ENCODE peak calls at places on chromosomes 6 and 20, in six cellular contexts. U, S, W, X, R and O are unnamed samples. For H3K27me3, the result is how much of the 10 kb centered on the place peaks cover.

GRCh38 chr20:10954137-10954840 is 280.5 kb upstream of the JAG1 start:
- DNase-seq in U (no peak), S (no peak), W (no peak), X (no peak), R (peak), O (no peak)

GRCh38 chr6:21163110-21163837 is 430.3 kb upstream of the SOX4 start:
- DNase-seq in U (no peak), S (no peak), W (no peak), X (no peak), R (peak), O (no peak)

GRCh38 chr6:62707156-62707555 is 421.1 kb upstream of the KHDRBS2 start:
- DNase-seq in U (no peak), S (no peak), W (no peak), X (no peak), R (no peak), O (no peak)

GRCh38 chr6:134828641-134829040 is 121.3 kb downstream of the ALDH8A1 start:
- DNase-seq in U (no peak), S (no peak), W (no peak), X (no peak), R (no peak), O (no peak)

GRCh38 chr6:46325561-46326525 is 155.1 kb upstream of the ENPP5 start:
- DNase-seq in U (peak), S (no peak), W (no peak), X (no peak), R (peak), O (peak)

GRCh38 chr6:145673504-145673903 is 61.8 kb downstream of the EPM2A start:
- DNase-seq in U (no peak), S (no peak), W (no peak), X (no peak), R (no peak), O (no peak)

GRCh38 chr6:32906539-32906938 is 34.3 kb downstream of the HLA-DMB start:
- DNase-seq in U (no peak), S (no peak), W (no peak), X (no peak), R (peak), O (no peak)

GRCh38 chr6:170050591-170051041 is 240.3 kb downstream of the DLL1 start:
- DNase-seq in U (no peak), S (peak), W (no peak), X (no peak), R (no peak), O (no peak)

GRCh38 chr6:85983032-85983659 is 340.5 kb upstream of the SYNCRIP start:
- DNase-seq in U (no peak), S (no peak), W (no peak), X (no peak), R (no peak), O (no peak)

GRCh38 chr6:112149719-112150263 is 62.4 kb downstream of the FAM229B start:
- DNase-seq in U (no peak), S (no peak), W (no peak), X (no peak), R (no peak), O (no peak)

DNA sequence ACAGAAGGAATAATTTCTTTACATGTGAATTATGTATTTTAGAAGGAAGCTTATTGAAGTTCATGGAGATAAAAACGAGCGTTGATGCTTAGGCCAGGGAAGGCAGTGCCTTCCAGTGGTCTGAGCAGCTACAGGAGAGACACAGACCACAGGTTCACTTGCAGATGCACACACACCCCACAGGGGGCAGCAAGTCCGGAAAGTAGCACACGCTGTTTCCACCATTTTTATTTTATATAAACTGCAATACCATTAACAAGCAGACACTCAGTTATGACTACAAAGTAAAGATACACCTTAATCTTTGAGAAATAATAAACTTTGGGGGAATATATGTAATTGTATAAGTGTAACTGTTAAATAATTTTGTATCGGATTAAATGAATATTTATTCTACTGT is 13.5 kb upstream of the DACT2 start:
- DNase-seq in U (no peak), S (no peak), W (no peak), X (peak), R (no peak), O (no peak)
- TF ChIP-seq CTCF in U (peak), S (peak), W (peak), X (peak), R (no peak), O (peak)

GRCh38 chr6:27889275-27889627 is 22.9 kb downstream of the OR2B2 start:
- DNase-seq in U (no peak), S (no peak), W (no peak), X (no peak), R (no peak), O (no peak)
- H3K4me3 ChIP-seq in U (no peak), S (no peak), W (no peak), X (no peak), R (no peak), O (no peak)

GRCh38 chr6:1312193-1312443 is 220 bp downstream of the FOXQ1 start:
- DNase-seq in U (no peak), S (no peak), W (no peak), X (no peak), R (no peak), O (no peak)
- H3K27me3 ChIP-seq in U (half or more), S (under half), W (half or more), X (half or more), R (half or more), O (half or more)

GRCh38 chr6:84536914-84537638 is 227.3 kb downstream of the TBX18 start:
- DNase-seq in U (no peak), S (no peak), W (no peak), X (no peak), R (no peak), O (no peak)
- TF ChIP-seq CTCF in U (no peak), S (no peak), W (no peak), X (no peak), R (no peak), O (no peak)

GRCh38 chr20:11976966-11977365 is 59.3 kb downstream of the BTBD3 start:
- DNase-seq in U (no peak), S (no peak), W (no peak), X (no peak), R (no peak), O (no peak)

GRCh38 chr20:11981366-11981947 is 63.8 kb downstream of the BTBD3 start:
- DNase-seq in U (no peak), S (no peak), W (no peak), X (no peak), R (no peak), O (no peak)

GRCh38 chr20:11978496-11978895 is 60.8 kb downstream of the BTBD3 start:
- DNase-seq in U (no peak), S (no peak), W (no peak), X (no peak), R (no peak), O (no peak)

GRCh38 chr20:11980263-11980662 is 62.6 kb downstream of the BTBD3 start:
- DNase-seq in U (no peak), S (no peak), W (no peak), X (no peak), R (no peak), O (no peak)

DNA sequence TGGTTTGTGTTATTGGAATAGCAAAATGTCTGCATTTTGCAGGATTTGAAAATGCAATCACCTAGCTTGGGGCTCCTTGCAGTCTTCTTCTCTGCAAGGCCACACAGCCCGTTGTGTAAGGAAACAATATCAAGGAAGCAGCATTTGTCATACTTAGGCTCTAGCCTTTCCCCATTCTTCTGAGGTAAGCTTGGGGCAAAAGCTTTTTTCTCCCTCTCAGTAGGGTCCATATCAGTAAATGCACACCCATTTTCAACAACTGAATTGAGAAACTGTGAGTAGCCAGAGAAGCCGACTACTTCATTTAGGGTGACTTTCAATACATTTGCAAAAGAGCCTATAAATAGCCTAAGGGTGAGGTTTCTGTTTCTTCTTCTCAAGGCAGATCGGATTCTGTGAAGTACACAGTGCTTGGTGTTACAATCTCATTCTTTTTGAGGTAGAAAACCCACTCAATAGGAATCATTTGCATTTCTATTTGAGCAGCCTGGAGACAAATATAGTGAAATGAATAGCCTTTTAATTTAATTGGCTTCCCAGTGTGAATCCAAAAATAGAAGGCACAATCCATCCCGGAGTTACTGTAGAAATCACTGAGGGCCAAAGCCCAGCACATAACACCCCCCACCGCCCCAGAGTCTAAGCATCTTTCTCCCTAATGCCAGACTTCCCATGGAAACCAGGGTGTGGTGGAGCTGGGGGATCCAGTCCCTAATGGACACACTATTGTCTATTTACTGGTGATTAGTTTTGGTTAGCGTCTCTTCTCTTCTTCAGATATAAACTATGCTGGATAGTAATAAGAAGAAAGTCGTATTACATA is 61.8 kb downstream of the BTBD3 start:
- DNase-seq in U (no peak), S (no peak), W (no peak), X (no peak), R (no peak), O (no peak)
- H3K4me3 ChIP-seq in U (no peak), S (no peak), W (no peak), X (no peak), R (no peak), O (no peak)

DNA sequence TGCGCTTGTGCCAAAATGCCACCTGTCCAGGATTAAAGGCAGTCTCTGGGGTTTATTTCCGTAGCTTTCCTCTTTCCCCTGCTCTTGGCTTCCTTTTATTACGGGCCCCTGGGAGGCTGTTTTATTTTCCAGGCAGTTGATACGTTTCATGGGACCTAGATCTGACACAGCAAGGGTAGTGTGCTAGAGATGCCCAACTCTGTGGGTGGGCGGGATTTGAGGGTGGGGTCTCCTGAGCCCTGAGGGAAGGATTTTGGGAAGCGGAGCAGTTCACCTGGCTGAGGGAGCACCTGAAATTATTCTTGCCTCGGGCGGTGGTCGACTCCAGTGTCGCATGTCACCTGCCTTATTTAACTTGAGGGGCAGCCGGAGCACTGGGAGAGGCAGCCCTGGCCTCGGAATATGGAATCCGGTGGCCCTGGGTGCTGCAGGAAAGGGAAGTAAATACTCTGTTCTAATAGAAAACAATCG is 9.6 kb upstream of the NKX2-2 start:
- DNase-seq in U (no peak), S (no peak), W (no peak), X (no peak), R (no peak), O (no peak)
- H3K27me3 ChIP-seq in U (half or more), S (half or more), W (half or more), X (half or more), R (half or more), O (half or more)

GRCh38 chr6:41189968-41190367 is 11.0 kb downstream of the TREML2 start:
- DNase-seq in U (no peak), S (no peak), W (no peak), X (no peak), R (no peak), O (no peak)

GRCh38 chr6:41187924-41188886 is 12.7 kb downstream of the TREML2 start:
- DNase-seq in U (no peak), S (no peak), W (no peak), X (no peak), R (no peak), O (no peak)

GRCh38 chr6:41193171-41193734 is 7.7 kb downstream of the TREML2 start:
- DNase-seq in U (no peak), S (no peak), W (no peak), X (no peak), R (no peak), O (no peak)

GRCh38 chr6:41191569-41191968 is 9.4 kb downstream of the TREML2 start:
- DNase-seq in U (no peak), S (peak), W (peak), X (peak), R (no peak), O (no peak)

DNA sequence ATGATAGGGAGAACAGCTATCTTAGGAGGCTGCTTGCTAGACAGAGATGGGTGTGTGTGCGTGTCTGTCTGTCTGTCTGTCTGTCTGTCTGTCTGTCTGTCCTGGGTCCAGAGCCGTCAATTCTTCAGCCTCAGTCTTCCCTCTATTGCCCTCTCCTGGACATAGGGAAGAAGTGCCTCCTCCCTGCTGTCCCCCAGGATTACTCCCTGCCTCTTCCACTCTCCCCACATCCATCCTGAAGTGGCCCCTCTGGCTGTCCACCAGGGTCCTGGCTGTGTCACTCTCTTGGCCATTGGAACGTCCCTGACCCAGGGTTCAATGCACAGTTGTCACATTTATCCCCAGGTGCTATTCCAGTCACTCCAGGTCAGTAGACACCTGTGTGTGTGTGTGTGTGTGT is 10.2 kb downstream of the TREML2 start:
- DNase-seq in U (no peak), S (no peak), W (no peak), X (no peak), R (no peak), O (no peak)
- TF ChIP-seq CTCF in U (no peak), S (no peak), W (no peak), X (no peak), R (no peak), O (no peak)

DNA sequence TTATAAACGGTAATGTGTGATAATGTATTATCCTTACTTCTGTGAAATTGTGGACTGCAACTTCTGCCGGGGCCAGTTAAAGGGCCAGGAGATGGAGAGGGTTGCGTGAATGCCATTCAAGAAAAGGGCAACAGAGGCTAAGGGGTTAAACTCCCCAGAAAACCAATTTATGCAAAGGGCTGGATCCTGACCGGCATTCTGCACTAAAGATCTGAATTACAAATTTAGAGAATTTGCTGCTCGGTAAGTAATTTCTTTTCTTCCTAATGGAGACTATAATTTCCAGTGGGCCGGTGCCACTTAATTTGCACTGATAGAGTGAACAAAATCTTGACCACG is 130.1 kb downstream of the BCAS1 start:
- DNase-seq in U (no peak), S (no peak), W (no peak), X (no peak), R (no peak), O (no peak)
- H3K4me3 ChIP-seq in U (peak), S (no peak), W (peak), X (no peak), R (peak), O (peak)